ENCODE peak calls at places on chromosomes 2 and 18, in nine cellular contexts. A, C, W, Q, F, Z, D, R and Y are unnamed samples.

GRCh38 chr2:53740170-53740569 is 27.4 kb upstream of the CHAC2 start:
- DNase-seq in A (peak), C (no peak), W (no peak), Q (no peak), F (peak), Z (no peak), D (no peak), R (no peak), Y (no peak)

GRCh38 chr18:1619507-1619906 is 714.8 kb downstream of the ADCYAP1 start:
- DNase-seq in A (no peak), C (no peak), W (no peak), Q (no peak), F (no peak), Z (no peak), D (no peak), R (no peak), Y (no peak)

GRCh38 chr2:236449167-236449586 is 120.4 kb upstream of the ACKR3 start:
- DNase-seq in A (no peak), C (no peak), W (no peak), Q (no peak), F (no peak), Z (no peak), D (no peak), R (no peak), Y (no peak)

GRCh38 chr2:238971318-238972145 is 123.6 kb downstream of the TWIST2 start:
- DNase-seq in A (no peak), C (no peak), W (no peak), Q (no peak), F (no peak), Z (no peak), D (no peak), R (peak), Y (no peak)

GRCh38 chr18:57436965-57437333 is 1.8 kb downstream of the ONECUT2 start:
- DNase-seq in A (no peak), C (no peak), W (no peak), Q (no peak), F (no peak), Z (no peak), D (no peak), R (no peak), Y (no peak)

GRCh38 chr2:62196278-62196901 is 475 bp downstream of the B3GNT2 start:
- DNase-seq in A (no peak), C (peak), W (peak), Q (no peak), F (no peak), Z (peak), D (peak), R (peak), Y (peak)

GRCh38 chr2:146642066-146642465 is 1202.8 kb upstream of the ACVR2A start:
- DNase-seq in A (no peak), C (no peak), W (no peak), Q (no peak), F (no peak), Z (no peak), D (no peak), R (no peak), Y (no peak)

GRCh38 chr2:64203131-64204005 is 59.1 kb upstream of the PELI1 start:
- DNase-seq in A (no peak), C (no peak), W (no peak), Q (no peak), F (peak), Z (no peak), D (no peak), R (no peak), Y (no peak)